ENCODE peak calls at places on chromosomes 6 and 20, in seven cellular contexts. H is sigmoid colon, Q is brain microvascular endothelial cell, B is heart right ventricle, O is fibroblast of lung, G is choroid plexus epithelial cell, S is ascending aorta. A is an unnamed sample.
A peak's percentile ranks its signal among the peaks of the same experiment; 100 is the strongest.

GRCh38 chr6:105428342-105428957 is 25.6 kb upstream of the PREP start:
- DNase-seq in G (peak; percentile 94), B (no peak), S (no peak), O (peak; percentile 83), Q (peak; percentile 79), H (no peak), A (peak; percentile 80)

GRCh38 chr6:54335871-54336270 is 27.6 kb downstream of the TINAG start:
- DNase-seq in H (no peak), S (no peak), G (peak; percentile 75), Q (peak; percentile 81), B (no peak), O (peak; percentile 99), A (peak; percentile 98)

GRCh38 chr6:111478064-111478476 is 4.9 kb downstream of the REV3L start:
- DNase-seq in G (peak; percentile 45), O (peak; percentile 72), B (no peak), S (no peak), Q (peak; percentile 15), H (no peak), A (peak; percentile 52)

GRCh38 chr20:8946036-8946926 is 122.6 kb upstream of the PLCB4 start:
- DNase-seq in H (no peak), B (no peak), S (no peak), Q (no peak), G (no peak), O (no peak), A (no peak)

GRCh38 chr6:8731874-8732273 is 296.5 kb upstream of the SLC35B3 start:
- DNase-seq in S (no peak), B (no peak), H (no peak), O (no peak), Q (no peak), G (no peak), A (no peak)

GRCh38 chr20:10510216-10510615 is 75.1 kb downstream of the SLX4IP start:
- DNase-seq in B (no peak), S (no peak), H (no peak), O (no peak), Q (no peak), G (no peak), A (no peak)

GRCh38 chr20:5315807-5316187 is 957 bp downstream of the PROKR2 start:
- DNase-seq in H (no peak), B (no peak), S (no peak), O (no peak), G (no peak), Q (no peak), A (no peak)

GRCh38 chr6:13248549-13248948 is 79.8 kb downstream of the TBC1D7 start:
- DNase-seq in Q (no peak), G (no peak), S (no peak), B (no peak), H (no peak), O (no peak), A (no peak)

GRCh38 chr6:169034523-169035167 is 219.0 kb downstream of the THBS2 start:
- DNase-seq in S (no peak), O (peak; percentile 32), H (no peak), B (no peak), G (no peak), Q (no peak), A (no peak)

DNA sequence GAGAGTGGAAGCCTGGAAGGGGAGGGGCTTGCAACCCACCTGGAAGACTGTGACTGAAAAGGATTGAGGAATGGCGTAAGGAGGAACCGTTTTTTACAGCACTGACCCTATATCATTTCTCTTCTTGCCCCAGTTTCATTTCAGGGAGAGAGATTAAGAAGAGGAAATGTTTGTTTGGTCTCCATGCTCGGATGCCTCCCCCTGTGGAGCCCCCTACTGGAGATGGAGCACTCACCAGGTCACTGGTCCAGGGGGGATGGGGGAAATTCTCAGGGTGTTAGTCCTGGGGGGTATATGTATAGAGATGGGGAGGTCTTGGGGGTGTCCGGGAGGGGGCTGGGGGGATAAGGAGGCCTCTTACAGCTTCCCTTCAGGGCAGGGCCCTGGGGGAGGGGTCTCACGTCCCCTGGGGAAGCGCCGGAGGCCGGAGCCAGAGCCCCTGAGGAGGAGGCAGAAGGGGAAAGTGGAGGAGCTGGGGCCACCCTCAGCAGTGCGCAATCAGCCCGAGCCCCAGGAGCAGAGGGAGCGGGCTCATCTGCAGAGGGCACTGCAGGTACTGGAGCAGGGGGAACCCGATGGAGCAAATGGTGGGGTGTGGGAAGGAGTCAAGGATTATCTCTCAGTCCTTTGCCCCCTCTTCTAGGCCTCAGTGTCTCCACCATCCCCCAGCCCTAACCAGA is 3.2 kb downstream of the CUTA start:
- DNase-seq in Q (no peak), O (no peak), H (no peak), B (no peak), S (no peak), G (no peak), A (no peak)
- TF ChIP-seq CTCF in Q (peak; percentile 68), O (peak; percentile 54), H (no peak), B (peak; percentile 31), S (no peak), G (peak; percentile 67), A (peak; percentile 49)

GRCh38 chr6:89834884-89835792 is 5.5 kb downstream of the CASP8AP2 start:
- DNase-seq in G (peak; percentile 12), H (no peak), O (peak; percentile 51), B (no peak), S (no peak), Q (no peak), A (no peak)
- H3K4me3 ChIP-seq in G (no peak overlapping the region), H (no peak overlapping the region), O (no peak overlapping the region), B (no peak overlapping the region), S (no peak overlapping the region), Q (no peak overlapping the region), A (no peak overlapping the region)

GRCh38 chr6:89121934-89122333 is 4.1 kb upstream of the SRSF12 start:
- DNase-seq in Q (no peak), O (no peak), G (no peak), S (no peak), H (no peak), B (no peak), A (no peak)

GRCh38 chr6:89116702-89117101 is 1.2 kb downstream of the SRSF12 start:
- DNase-seq in S (no peak), G (no peak), O (no peak), H (no peak), B (no peak), Q (no peak), A (no peak)

GRCh38 chr6:89118931-89119330 is 1.1 kb upstream of the SRSF12 start:
- DNase-seq in Q (no peak), B (no peak), H (no peak), G (no peak), S (no peak), O (no peak), A (no peak)

GRCh38 chr6:89120371-89120770 is 2.5 kb upstream of the SRSF12 start:
- DNase-seq in Q (no peak), G (no peak), S (no peak), H (no peak), O (peak; percentile 44), B (no peak), A (no peak)

GRCh38 chr6:89117285-89118108 is at the start of gene SRSF12:
- DNase-seq in S (peak; percentile 70), O (peak; percentile 57), G (peak; percentile 27), B (peak; percentile 13), H (no peak), Q (no peak), A (peak; percentile 38)
- TF ChIP-seq CTCF in S (no peak), O (no peak), G (no peak), B (peak; percentile 21), H (no peak), Q (no peak), A (no peak)

DNA sequence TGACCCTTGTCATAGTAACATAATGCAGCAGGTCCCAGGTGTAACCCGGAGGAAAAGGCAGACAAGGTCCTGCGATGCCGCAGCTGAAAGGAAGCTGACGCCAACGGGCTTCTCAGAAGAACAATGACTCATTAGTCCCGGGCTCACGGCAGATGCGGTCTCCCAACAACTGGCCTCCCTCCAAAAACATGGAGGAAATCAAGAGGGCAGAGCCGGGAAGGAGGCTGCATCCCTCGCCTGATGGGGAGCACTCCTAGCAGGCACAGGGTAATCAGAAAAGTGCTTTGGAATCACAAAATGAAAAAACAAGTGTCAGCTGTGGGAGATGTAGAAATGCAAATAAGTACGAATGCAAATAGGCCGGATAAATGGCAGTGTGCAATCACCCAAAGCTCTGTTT is 165.2 kb upstream of the AGPAT4 start:
- DNase-seq in B (peak; percentile 88), O (peak; percentile 97), S (peak; percentile 74), H (peak; percentile 76), Q (peak; percentile 93), G (peak; percentile 94), A (peak; percentile 96)
- H3K4me3 ChIP-seq in B (peak overlapping the region; percentile 46), O (no peak overlapping the region), S (peak overlapping the region; percentile 21), H (peak overlapping the region; percentile 6), Q (no peak overlapping the region), G (no peak overlapping the region), A (no peak overlapping the region)

GRCh38 chr6:15770347-15771143 is 107.7 kb upstream of the DTNBP1 start:
- DNase-seq in H (no peak), S (no peak), O (peak; percentile 10), G (peak; percentile 58), Q (no peak), B (no peak), A (peak; percentile 12)
- TF ChIP-seq CTCF in H (no peak), S (no peak), O (no peak), G (no peak), Q (no peak), B (no peak), A (no peak)

A was measured in fibroblast of pulmonary artery.